ENCODE peak calls at places on chromosome 18, in four cellular contexts. H is transverse colon, I is midbrain, P is GM12891. C is an unnamed sample.

GRCh38 chr18:75204262-75204977 is 4.5 kb downstream of the PTGR3 start:
- DNase-seq in H (peak; percentile 31), I (no peak), P (no peak), C (no peak)

GRCh38 chr18:59823611-59824195 is 76.1 kb upstream of the PMAIP1 start:
- DNase-seq in H (peak; percentile 75), I (peak; percentile 80), P (no peak), C (no peak)

GRCh38 chr18:49274188-49274714 is 186.2 kb downstream of the DYM start:
- DNase-seq in H (no peak), I (no peak), P (no peak), C (no peak)

GRCh38 chr18:2847341-2848144 is 737 bp downstream of the EMILIN2 start:
- DNase-seq in H (no peak), I (no peak), P (peak; percentile 57), C (peak; percentile 63)

GRCh38 chr18:45110577-45111506 is 430.2 kb downstream of the SETBP1 start:
- DNase-seq in H (no peak), I (no peak), P (no peak), C (no peak)

GRCh38 chr18:28713026-28713425 is 536.1 kb upstream of the CDH2 start:
- DNase-seq in H (no peak), I (no peak), P (no peak), C (no peak)

GRCh38 chr18:62206593-62206992 is 19.5 kb downstream of the RELCH start:
- DNase-seq in H (peak; percentile 45), I (no peak), P (no peak), C (no peak)

GRCh38 chr18:13264986-13265900 is 46.7 kb downstream of the LDLRAD4 start:
- DNase-seq in H (no peak), I (no peak), P (no peak), C (no peak)

GRCh38 chr18:9389706-9390105 is 55.1 kb downstream of the TWSG1 start:
- DNase-seq in H (no peak), I (no peak), P (no peak), C (no peak)

GRCh38 chr18:7169601-7170000 is 52.0 kb upstream of the LAMA1 start:
- DNase-seq in H (no peak), I (no peak), P (no peak), C (no peak)

GRCh38 chr18:77948571-77948970 is 698.9 kb downstream of the GALR1 start:
- DNase-seq in H (no peak), I (no peak), P (no peak), C (no peak)

GRCh38 chr18:48767090-48767670 is 183.6 kb downstream of the SMAD7 start:
- DNase-seq in H (no peak), I (no peak), P (no peak), C (no peak)

GRCh38 chr18:24840640-24841039 is 380.2 kb downstream of the HRH4 start:
- DNase-seq in H (no peak), I (no peak), P (no peak), C (no peak)

GRCh38 chr18:50662775-50663383 is 103.0 kb downstream of the MAPK4 start:
- DNase-seq in H (no peak), I (no peak), P (no peak), C (no peak)

GRCh38 chr18:34956663-34957062 is 84.5 kb upstream of the MAPRE2 start:
- DNase-seq in H (no peak), I (no peak), P (no peak), C (no peak)

GRCh38 chr18:3177902-3178687 is 41.7 kb downstream of the MYOM1 start:
- DNase-seq in H (peak; percentile 63), I (peak; percentile 46), P (peak; percentile 30), C (no peak)

GRCh38 chr18:62625019-62625418 is 90.3 kb upstream of the PHLPP1 start:
- DNase-seq in H (no peak), I (no peak), P (no peak), C (no peak)

C was measured in 8988T.